ENCODE peak calls at places on chromosomes 2 and 18, in nine cellular contexts. One of them, this sample, is unnamed.

GRCh38 chr2:178756843-178757242 is 50.4 kb downstream of the TTN start:
- DNase-seq in brain microvascular endothelial cell: peak; percentile 77
- DNase-seq in GM12864: no peak
- DNase-seq in right lobe of liver: no peak
- DNase-seq in neural progenitor cell: no peak
- DNase-seq in epithelial cell of proximal tubule: no peak
- DNase-seq in fibroblast of lung: peak; percentile 73
- DNase-seq in astrocyte of the spinal cord: peak; percentile 47
- DNase-seq in cardiac muscle cell: no peak
- DNase-seq in this sample: peak; percentile 4

GRCh38 chr2:64848363-64848762 is 140.8 kb upstream of the SLC1A4 start:
- DNase-seq in brain microvascular endothelial cell: no peak
- DNase-seq in GM12864: no peak
- DNase-seq in right lobe of liver: no peak
- DNase-seq in neural progenitor cell: no peak
- DNase-seq in epithelial cell of proximal tubule: no peak
- DNase-seq in fibroblast of lung: no peak
- DNase-seq in astrocyte of the spinal cord: no peak
- DNase-seq in cardiac muscle cell: no peak
- DNase-seq in this sample: no peak

GRCh38 chr2:126809357-126809756 is 89.3 kb upstream of the TEX51 start:
- DNase-seq in brain microvascular endothelial cell: no peak
- DNase-seq in GM12864: no peak
- DNase-seq in right lobe of liver: no peak
- DNase-seq in neural progenitor cell: peak; percentile 32
- DNase-seq in epithelial cell of proximal tubule: no peak
- DNase-seq in fibroblast of lung: no peak
- DNase-seq in astrocyte of the spinal cord: no peak
- DNase-seq in cardiac muscle cell: peak; percentile 33
- DNase-seq in this sample: no peak

GRCh38 chr2:206154197-206154596 is 5.0 kb downstream of the NDUFS1 start:
- DNase-seq in brain microvascular endothelial cell: no peak
- DNase-seq in GM12864: no peak
- DNase-seq in right lobe of liver: no peak
- DNase-seq in neural progenitor cell: peak; percentile 16
- DNase-seq in epithelial cell of proximal tubule: no peak
- DNase-seq in fibroblast of lung: no peak
- DNase-seq in astrocyte of the spinal cord: no peak
- DNase-seq in cardiac muscle cell: peak; percentile 8
- DNase-seq in this sample: no peak

GRCh38 chr2:121019073-121019472 is 265.9 kb downstream of the TFCP2L1 start:
- DNase-seq in brain microvascular endothelial cell: no peak
- DNase-seq in GM12864: no peak
- DNase-seq in right lobe of liver: no peak
- DNase-seq in neural progenitor cell: peak; percentile 49
- DNase-seq in epithelial cell of proximal tubule: no peak
- DNase-seq in fibroblast of lung: no peak
- DNase-seq in astrocyte of the spinal cord: no peak
- DNase-seq in cardiac muscle cell: no peak
- DNase-seq in this sample: peak; percentile 55

GRCh38 chr18:33755918-33756590 is 178.0 kb downstream of the ASXL3 start:
- DNase-seq in brain microvascular endothelial cell: peak; percentile 95
- DNase-seq in GM12864: no peak
- DNase-seq in right lobe of liver: no peak
- DNase-seq in neural progenitor cell: no peak
- DNase-seq in epithelial cell of proximal tubule: peak; percentile 19
- DNase-seq in fibroblast of lung: peak; percentile 95
- DNase-seq in astrocyte of the spinal cord: peak; percentile 89
- DNase-seq in cardiac muscle cell: no peak
- DNase-seq in this sample: peak; percentile 87

GRCh38 chr2:2325538-2325937 is 5.5 kb downstream of the MYT1L start:
- DNase-seq in brain microvascular endothelial cell: no peak
- DNase-seq in GM12864: no peak
- DNase-seq in right lobe of liver: no peak
- DNase-seq in neural progenitor cell: peak; percentile 35
- DNase-seq in epithelial cell of proximal tubule: no peak
- DNase-seq in fibroblast of lung: no peak
- DNase-seq in astrocyte of the spinal cord: no peak
- DNase-seq in cardiac muscle cell: no peak
- DNase-seq in this sample: no peak

GRCh38 chr18:65751145-65752085 is 603 bp downstream of the CDH7 start:
- DNase-seq in brain microvascular endothelial cell: no peak
- DNase-seq in GM12864: no peak
- DNase-seq in right lobe of liver: no peak
- DNase-seq in neural progenitor cell: peak; percentile 59
- DNase-seq in epithelial cell of proximal tubule: no peak
- DNase-seq in fibroblast of lung: peak; percentile 3
- DNase-seq in astrocyte of the spinal cord: no peak
- DNase-seq in cardiac muscle cell: peak; percentile 9
- DNase-seq in this sample: no peak

GRCh38 chr2:195632852-195633572 is 24.0 kb upstream of the SLC39A10 start:
- DNase-seq in brain microvascular endothelial cell: no peak
- DNase-seq in GM12864: no peak
- DNase-seq in right lobe of liver: no peak
- DNase-seq in neural progenitor cell: no peak
- DNase-seq in epithelial cell of proximal tubule: no peak
- DNase-seq in fibroblast of lung: no peak
- DNase-seq in astrocyte of the spinal cord: no peak
- DNase-seq in cardiac muscle cell: no peak
- DNase-seq in this sample: no peak

GRCh38 chr2:235461763-235462414 is 32.0 kb upstream of the AGAP1 start:
- DNase-seq in brain microvascular endothelial cell: no peak
- DNase-seq in GM12864: no peak
- DNase-seq in right lobe of liver: no peak
- DNase-seq in neural progenitor cell: no peak
- DNase-seq in epithelial cell of proximal tubule: no peak
- DNase-seq in fibroblast of lung: no peak
- DNase-seq in astrocyte of the spinal cord: no peak
- DNase-seq in cardiac muscle cell: no peak
- DNase-seq in this sample: no peak

GRCh38 chr2:118049140-118050128 is 35.6 kb upstream of the CCDC93 start:
- DNase-seq in brain microvascular endothelial cell: no peak
- DNase-seq in GM12864: no peak
- DNase-seq in right lobe of liver: no peak
- DNase-seq in neural progenitor cell: no peak
- DNase-seq in epithelial cell of proximal tubule: no peak
- DNase-seq in fibroblast of lung: peak; percentile 33
- DNase-seq in astrocyte of the spinal cord: no peak
- DNase-seq in cardiac muscle cell: no peak
- DNase-seq in this sample: no peak

GRCh38 chr2:239380831-239381708 is 19.8 kb downstream of the HDAC4 start:
- DNase-seq in brain microvascular endothelial cell: no peak
- DNase-seq in GM12864: peak; percentile 37
- DNase-seq in right lobe of liver: peak; percentile 54
- DNase-seq in neural progenitor cell: no peak
- DNase-seq in epithelial cell of proximal tubule: no peak
- DNase-seq in fibroblast of lung: no peak
- DNase-seq in astrocyte of the spinal cord: no peak
- DNase-seq in cardiac muscle cell: no peak
- DNase-seq in this sample: no peak

GRCh38 chr2:128755693-128756371 is 437.2 kb upstream of the HS6ST1 start:
- DNase-seq in brain microvascular endothelial cell: no peak
- DNase-seq in GM12864: no peak
- DNase-seq in right lobe of liver: no peak
- DNase-seq in neural progenitor cell: no peak
- DNase-seq in epithelial cell of proximal tubule: no peak
- DNase-seq in fibroblast of lung: no peak
- DNase-seq in astrocyte of the spinal cord: no peak
- DNase-seq in cardiac muscle cell: no peak
- DNase-seq in this sample: no peak

GRCh38 chr2:238646803-238647202 is 201.1 kb upstream of the TWIST2 start:
- DNase-seq in brain microvascular endothelial cell: no peak
- DNase-seq in GM12864: no peak
- DNase-seq in right lobe of liver: no peak
- DNase-seq in neural progenitor cell: no peak
- DNase-seq in epithelial cell of proximal tubule: no peak
- DNase-seq in fibroblast of lung: no peak
- DNase-seq in astrocyte of the spinal cord: no peak
- DNase-seq in cardiac muscle cell: no peak
- DNase-seq in this sample: no peak

GRCh38 chr2:44560352-44560751 is 198.6 kb downstream of the CAMKMT start:
- DNase-seq in brain microvascular endothelial cell: no peak
- DNase-seq in GM12864: no peak
- DNase-seq in right lobe of liver: no peak
- DNase-seq in neural progenitor cell: no peak
- DNase-seq in epithelial cell of proximal tubule: no peak
- DNase-seq in fibroblast of lung: no peak
- DNase-seq in astrocyte of the spinal cord: no peak
- DNase-seq in cardiac muscle cell: no peak
- DNase-seq in this sample: peak; percentile 11

GRCh38 chr2:200064879-200065278 is 109.5 kb downstream of the MAIP1 start:
- DNase-seq in brain microvascular endothelial cell: no peak
- DNase-seq in GM12864: no peak
- DNase-seq in right lobe of liver: no peak
- DNase-seq in neural progenitor cell: no peak
- DNase-seq in epithelial cell of proximal tubule: no peak
- DNase-seq in fibroblast of lung: no peak
- DNase-seq in astrocyte of the spinal cord: no peak
- DNase-seq in cardiac muscle cell: no peak
- DNase-seq in this sample: no peak

GRCh38 chr2:173414823-173415322 is 60.2 kb downstream of the CDCA7 start:
- DNase-seq in brain microvascular endothelial cell: peak; percentile 79
- DNase-seq in GM12864: no peak
- DNase-seq in right lobe of liver: no peak
- DNase-seq in neural progenitor cell: no peak
- DNase-seq in epithelial cell of proximal tubule: peak; percentile 44
- DNase-seq in fibroblast of lung: peak; percentile 71
- DNase-seq in astrocyte of the spinal cord: peak; percentile 82
- DNase-seq in cardiac muscle cell: no peak
- DNase-seq in this sample: peak; percentile 88

GRCh38 chr2:174729797-174730529 is 34.3 kb downstream of the CHRNA1 start:
- DNase-seq in brain microvascular endothelial cell: no peak
- DNase-seq in GM12864: no peak
- DNase-seq in right lobe of liver: no peak
- DNase-seq in neural progenitor cell: peak; percentile 58
- DNase-seq in epithelial cell of proximal tubule: no peak
- DNase-seq in fibroblast of lung: peak; percentile 22
- DNase-seq in astrocyte of the spinal cord: no peak
- DNase-seq in cardiac muscle cell: peak; percentile 39
- DNase-seq in this sample: peak; percentile 26
- H3K4me3 ChIP-seq in brain microvascular endothelial cell: peak overlapping the region; percentile 53
- H3K4me3 ChIP-seq in GM12864: no peak overlapping the region
- H3K4me3 ChIP-seq in right lobe of liver: no peak overlapping the region
- H3K4me3 ChIP-seq in neural progenitor cell: peak overlapping the region; percentile 43
- H3K4me3 ChIP-seq in epithelial cell of proximal tubule: peak overlapping the region; percentile 58
- H3K4me3 ChIP-seq in fibroblast of lung: peak overlapping the region; percentile 58
- H3K4me3 ChIP-seq in astrocyte of the spinal cord: peak overlapping the region; percentile 6
- H3K4me3 ChIP-seq in cardiac muscle cell: peak overlapping the region; percentile 38
- H3K4me3 ChIP-seq in this sample: peak overlapping the region; percentile 51

DNA sequence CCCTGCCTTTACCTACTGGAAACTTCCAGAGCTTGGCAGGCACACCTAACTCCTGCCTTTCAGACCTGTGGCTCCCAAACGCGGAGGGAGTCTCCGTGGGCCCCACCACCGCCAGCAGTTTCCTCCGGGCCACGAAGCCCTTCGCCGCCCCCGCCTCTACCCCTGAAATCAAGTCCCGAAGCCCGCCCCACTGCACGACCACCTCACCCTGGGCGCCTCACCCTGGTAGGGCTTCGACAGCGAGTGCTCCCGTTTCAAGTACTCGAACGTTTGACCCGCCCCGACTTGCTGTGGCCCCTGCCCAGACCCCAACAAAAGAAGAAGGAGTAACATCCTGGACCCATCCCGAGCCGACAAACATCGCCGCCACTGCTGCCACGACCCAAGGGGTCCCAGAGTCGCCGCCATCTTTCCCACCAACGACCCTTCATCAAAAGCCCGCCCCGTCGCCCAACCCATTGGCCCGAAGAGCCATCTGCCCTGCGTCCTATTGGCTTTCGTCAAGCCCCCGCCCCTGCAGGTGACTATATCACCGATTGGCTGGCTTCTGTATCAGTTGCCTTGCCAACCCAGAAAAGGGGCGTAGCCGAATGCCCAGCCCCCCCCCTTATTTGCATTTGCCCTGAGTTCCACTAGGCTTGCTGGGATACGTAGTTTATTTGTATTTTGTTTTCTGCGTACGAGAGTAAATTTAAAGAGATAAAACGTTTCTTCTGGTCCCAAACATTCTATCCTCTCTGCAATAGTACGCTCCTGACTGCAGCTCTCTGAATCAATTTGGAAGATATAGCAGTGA is at the start of gene LMAN2L:
- DNase-seq in brain microvascular endothelial cell: peak; percentile 99
- DNase-seq in GM12864: peak; percentile 94
- DNase-seq in right lobe of liver: peak; percentile 96
- DNase-seq in neural progenitor cell: peak; percentile 99
- DNase-seq in epithelial cell of proximal tubule: peak; percentile 59
- DNase-seq in fibroblast of lung: peak; percentile 96
- DNase-seq in astrocyte of the spinal cord: peak; percentile 98
- DNase-seq in cardiac muscle cell: peak; percentile 99
- DNase-seq in this sample: peak; percentile 98
- TF ChIP-seq CTCF in brain microvascular endothelial cell: peak; percentile 14
- TF ChIP-seq CTCF in GM12864: no peak
- TF ChIP-seq CTCF in right lobe of liver: no peak
- TF ChIP-seq CTCF in neural progenitor cell: peak; percentile 10
- TF ChIP-seq CTCF in epithelial cell of proximal tubule: peak; percentile 4
- TF ChIP-seq CTCF in fibroblast of lung: no peak
- TF ChIP-seq CTCF in astrocyte of the spinal cord: no peak
- TF ChIP-seq CTCF in cardiac muscle cell: no peak
- TF ChIP-seq CTCF in this sample: no peak

GRCh38 chr2:192390401-192390800 is 195.7 kb upstream of the TMEFF2 start:
- DNase-seq in brain microvascular endothelial cell: no peak
- DNase-seq in GM12864: no peak
- DNase-seq in right lobe of liver: no peak
- DNase-seq in neural progenitor cell: no peak
- DNase-seq in epithelial cell of proximal tubule: peak; percentile 15
- DNase-seq in fibroblast of lung: no peak
- DNase-seq in astrocyte of the spinal cord: no peak
- DNase-seq in cardiac muscle cell: no peak
- DNase-seq in this sample: peak; percentile 1
- H3K4me3 ChIP-seq in brain microvascular endothelial cell: no peak overlapping the region
- H3K4me3 ChIP-seq in GM12864: no peak overlapping the region
- H3K4me3 ChIP-seq in right lobe of liver: no peak overlapping the region
- H3K4me3 ChIP-seq in neural progenitor cell: no peak overlapping the region
- H3K4me3 ChIP-seq in epithelial cell of proximal tubule: no peak overlapping the region
- H3K4me3 ChIP-seq in fibroblast of lung: no peak overlapping the region
- H3K4me3 ChIP-seq in astrocyte of the spinal cord: no peak overlapping the region
- H3K4me3 ChIP-seq in cardiac muscle cell: no peak overlapping the region
- H3K4me3 ChIP-seq in this sample: no peak overlapping the region

DNA sequence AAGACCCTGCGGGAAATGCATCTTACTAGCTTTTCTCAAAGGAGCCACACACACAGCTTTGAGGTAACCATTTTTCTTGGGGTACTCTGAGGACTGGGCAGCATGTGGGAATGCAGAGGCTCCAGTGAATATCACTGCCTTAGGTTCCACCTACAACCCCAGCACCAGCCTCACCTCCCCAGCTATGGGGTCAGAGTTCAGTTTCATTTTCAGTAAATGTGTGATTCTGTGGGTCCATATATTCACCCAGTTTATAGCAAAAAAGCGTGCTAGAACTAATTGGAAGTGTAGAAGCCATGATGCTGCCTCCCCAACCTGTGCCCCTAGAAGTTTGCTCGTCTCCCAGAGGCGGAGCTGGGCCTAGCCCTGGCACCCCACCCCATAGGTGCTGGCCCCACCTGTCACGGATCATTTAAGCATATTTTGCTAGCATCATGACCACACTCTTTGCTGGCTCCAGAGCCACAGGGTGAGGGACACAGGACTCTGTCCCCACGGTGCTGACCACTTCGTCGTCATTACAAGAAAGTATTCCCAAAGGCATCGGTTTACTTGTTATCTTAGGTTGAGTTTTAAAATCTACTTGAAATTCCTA is 57.7 kb downstream of the SH3RF3 start:
- DNase-seq in brain microvascular endothelial cell: no peak
- DNase-seq in GM12864: no peak
- DNase-seq in right lobe of liver: no peak
- DNase-seq in neural progenitor cell: no peak
- DNase-seq in epithelial cell of proximal tubule: no peak
- DNase-seq in fibroblast of lung: no peak
- DNase-seq in astrocyte of the spinal cord: no peak
- DNase-seq in cardiac muscle cell: no peak
- DNase-seq in this sample: no peak
- TF ChIP-seq CTCF in brain microvascular endothelial cell: no peak
- TF ChIP-seq CTCF in GM12864: no peak
- TF ChIP-seq CTCF in right lobe of liver: no peak
- TF ChIP-seq CTCF in neural progenitor cell: no peak
- TF ChIP-seq CTCF in epithelial cell of proximal tubule: no peak
- TF ChIP-seq CTCF in fibroblast of lung: no peak
- TF ChIP-seq CTCF in astrocyte of the spinal cord: no peak
- TF ChIP-seq CTCF in cardiac muscle cell: no peak
- TF ChIP-seq CTCF in this sample: no peak